ENCODE peak calls at places on chromosomes 3 and 15, in four cellular contexts. H, G, M and F are unnamed samples.

GRCh38 chr3:123353227-123353851 is 95.6 kb downstream of the ADCY5 start:
- DNase-seq in H (no peak), G (no peak), M (no peak), F (no peak)

GRCh38 chr3:185313693-185314246 is 49.2 kb upstream of the MAP3K13 start:
- DNase-seq in H (no peak), G (no peak), M (no peak), F (no peak)

GRCh38 chr15:25249236-25250010 is 189.4 kb downstream of the UBE3A start:
- DNase-seq in H (no peak), G (no peak), M (no peak), F (no peak)

GRCh38 chr15:58492661-58493397 is 61.0 kb downstream of the LIPC start:
- DNase-seq in H (no peak), G (no peak), M (no peak), F (no peak)

GRCh38 chr15:23035964-23036566 is 3.3 kb downstream of the TUBGCP5 start:
- DNase-seq in H (peak; percentile 16), G (peak; percentile 53), M (peak; percentile 23), F (peak; percentile 38)

GRCh38 chr3:78277793-78278192 is 1237.9 kb downstream of the ROBO2 start:
- DNase-seq in H (no peak), G (no peak), M (no peak), F (no peak)

GRCh38 chr3:71254658-71255057 is 328.9 kb downstream of the FOXP1 start:
- DNase-seq in H (no peak), G (no peak), M (no peak), F (no peak)

GRCh38 chr3:20250314-20250713 is 64.3 kb upstream of the SGO1 start:
- DNase-seq in H (no peak), G (no peak), M (no peak), F (no peak)

GRCh38 chr15:25179673-25180511 is 225.1 kb downstream of the SNRPN start:
- DNase-seq in H (no peak), G (no peak), M (no peak), F (no peak)

GRCh38 chr3:30073622-30074021 is 532.8 kb upstream of the TGFBR2 start:
- DNase-seq in H (no peak), G (peak; percentile 75), M (no peak), F (peak; percentile 53)

GRCh38 chr3:16048435-16049318 is 125.8 kb upstream of the GALNT15 start:
- DNase-seq in H (peak; percentile 91), G (peak; percentile 75), M (peak; percentile 12), F (peak; percentile 57)

GRCh38 chr15:68494573-68495105 is 62.7 kb upstream of the ITGA11 start:
- DNase-seq in H (no peak), G (no peak), M (no peak), F (no peak)

GRCh38 chr3:61117045-61117898 is 134.0 kb downstream of the FHIT start:
- DNase-seq in H (no peak), G (no peak), M (no peak), F (no peak)

GRCh38 chr3:113242091-113242581 is 30.8 kb downstream of the BOC start:
- DNase-seq in H (peak; percentile 49), G (no peak), M (no peak), F (no peak)

GRCh38 chr3:47877288-47877687 is 74.3 kb downstream of the DHX30 start:
- DNase-seq in H (no peak), G (peak; percentile 22), M (no peak), F (peak; percentile 11)

GRCh38 chr3:171986755-171987535 is 52.4 kb upstream of the FNDC3B start:
- DNase-seq in H (no peak), G (no peak), M (no peak), F (no peak)

GRCh38 chr3:41265823-41266273 is 66.5 kb downstream of the CTNNB1 start:
- DNase-seq in H (no peak), G (no peak), M (no peak), F (no peak)

GRCh38 chr3:138351916-138352555 is 3.7 kb downstream of the MRAS start:
- DNase-seq in H (no peak), G (no peak), M (no peak), F (no peak)

GRCh38 chr3:188947983-188948657 is 223.7 kb upstream of the TPRG1 start:
- DNase-seq in H (no peak), G (peak; percentile 81), M (no peak), F (peak; percentile 66)

GRCh38 chr3:45541326-45542321 is 52.9 kb upstream of the LIMD1 start:
- DNase-seq in H (no peak), G (no peak), M (no peak), F (no peak)

GRCh38 chr3:69116897-69117296 is 5.5 kb downstream of the LMOD3 start:
- DNase-seq in H (no peak), G (peak; percentile 34), M (no peak), F (peak; percentile 51)

GRCh38 chr15:66701422-66702034 is 508 bp upstream of the SMAD6 start:
- DNase-seq in H (peak; percentile 62), G (peak; percentile 55), M (no peak), F (peak; percentile 76)

GRCh38 chr3:134471521-134472193 is 14.1 kb downstream of the ANAPC13 start:
- DNase-seq in H (no peak), G (peak; percentile 85), M (no peak), F (peak; percentile 88)

GRCh38 chr3:100260081-100260684 is 609 bp upstream of the TBC1D23 start:
- DNase-seq in H (no peak), G (peak; percentile 16), M (no peak), F (no peak)

GRCh38 chr3:104987859-104988258 is 378.9 kb upstream of the ALCAM start:
- DNase-seq in H (peak; percentile 7), G (no peak), M (no peak), F (no peak)

GRCh38 chr3:126696701-126697267 is 7.3 kb upstream of the CHCHD6 start:
- DNase-seq in H (no peak), G (no peak), M (no peak), F (no peak)

GRCh38 chr15:78077053-78077859 is at the start of gene TBC1D2B:
- DNase-seq in H (peak; percentile 60), G (peak; percentile 59), M (peak; percentile 55), F (no peak)

GRCh38 chr15:39315200-39315599 is 265.7 kb upstream of the THBS1 start:
- DNase-seq in H (no peak), G (no peak), M (no peak), F (no peak)

GRCh38 chr15:90624278-90624930 is 92.7 kb upstream of the BLM start:
- DNase-seq in H (no peak), G (no peak), M (no peak), F (no peak)

GRCh38 chr3:111277226-111277625 is 205.6 kb downstream of the NECTIN3 start:
- DNase-seq in H (peak; percentile 4), G (peak; percentile 26), M (no peak), F (no peak)

GRCh38 chr3:42101048-42101447 is 9.9 kb downstream of the TRAK1 start:
- DNase-seq in H (no peak), G (peak; percentile 77), M (no peak), F (no peak)

GRCh38 chr3:52280046-52280445 is 1.6 kb upstream of the WDR82 start:
- DNase-seq in H (no peak), G (no peak), M (no peak), F (no peak)

GRCh38 chr15:75705854-75706681 is 6.6 kb downstream of the CSPG4 start:
- DNase-seq in H (no peak), G (no peak), M (no peak), F (no peak)

GRCh38 chr15:71447328-71448250 is 332.3 kb downstream of the THSD4 start:
- DNase-seq in H (no peak), G (peak; percentile 97), M (no peak), F (peak; percentile 99)

GRCh38 chr3:160006282-160007163 is 17.9 kb downstream of the IL12A start:
- DNase-seq in H (peak; percentile 84), G (peak; percentile 77), M (no peak), F (peak; percentile 57)

GRCh38 chr15:63196846-63197245 is 7.4 kb downstream of the RAB8B start:
- DNase-seq in H (no peak), G (no peak), M (no peak), F (no peak)

GRCh38 chr3:180048840-180049239 is 12.1 kb upstream of the PEX5L start:
- DNase-seq in H (no peak), G (peak; percentile 29), M (no peak), F (peak; percentile 40)